ENCODE peak calls at places on chromosomes 2 and 18, in five cellular contexts. N is activated CD4-positive, CD25-positive, alpha-beta regulatory T cell; X is activated CD8-positive, alpha-beta T cell treated with anti-CD3 and anti-CD28 coated beads for 36 hours; P is MCF 10A; M is osteocyte. V is an unnamed sample.

GRCh38 chr2:180219471-180219870 is 212.4 kb upstream of the CWC22 start:
- DNase-seq in X (no peak), P (no peak), M (no peak), N (no peak), V (no peak)

GRCh38 chr2:40210968-40211353 is 240.9 kb downstream of the SLC8A1 start:
- DNase-seq in M (no peak), N (no peak), X (peak), P (no peak), V (no peak)

GRCh38 chr2:157463002-157463401 is 19.1 kb upstream of the CYTIP start:
- DNase-seq in M (no peak), N (no peak), X (no peak), P (no peak), V (no peak)

GRCh38 chr2:146981921-146982320 is 862.9 kb upstream of the ACVR2A start:
- DNase-seq in N (no peak), P (no peak), M (no peak), X (no peak), V (no peak)

GRCh38 chr2:230674930-230675672 is 37.5 kb upstream of the CAB39 start:
- DNase-seq in P (no peak), M (no peak), N (no peak), X (no peak), V (no peak)

GRCh38 chr18:11309172-11309571 is 159.8 kb upstream of the PIEZO2 start:
- DNase-seq in N (no peak), P (peak), X (no peak), M (no peak), V (no peak)

GRCh38 chr2:219384083-219384713 is 3.5 kb downstream of the DNPEP start:
- DNase-seq in P (no peak), N (no peak), X (no peak), M (no peak), V (no peak)

GRCh38 chr2:143451622-143452021 is 322.4 kb downstream of the ARHGAP15 start:
- DNase-seq in X (peak), P (peak), M (no peak), N (no peak), V (no peak)

GRCh38 chr2:46135936-46136335 is 161.3 kb upstream of the EPAS1 start:
- DNase-seq in P (no peak), N (no peak), X (no peak), M (peak), V (no peak)

GRCh38 chr18:67385455-67385854 is 131.1 kb downstream of the DSEL start:
- DNase-seq in P (no peak), X (no peak), M (no peak), N (no peak), V (no peak)

GRCh38 chr2:229269986-229270385 is 1.1 kb downstream of the PID1 start:
- DNase-seq in N (no peak), P (peak), X (no peak), M (no peak), V (no peak)

GRCh38 chr2:59080465-59081181 is 839.5 kb upstream of the FANCL start:
- DNase-seq in P (no peak), N (no peak), M (no peak), X (no peak), V (no peak)

GRCh38 chr2:207828361-207829057 is 58.8 kb upstream of the FZD5 start:
- DNase-seq in M (no peak), X (no peak), N (no peak), P (peak), V (no peak)

GRCh38 chr2:202660796-202661195 is 26.0 kb downstream of the FAM117B start:
- DNase-seq in M (no peak), X (no peak), N (no peak), P (no peak), V (no peak)

GRCh38 chr2:108967757-108968156 is 21.3 kb downstream of the EDAR start:
- DNase-seq in P (no peak), N (no peak), M (no peak), X (peak), V (no peak)

GRCh38 chr2:157875720-157876065 is 437 bp downstream of the ACVR1 start:
- DNase-seq in X (peak), N (peak), M (peak), P (peak), V (no peak)

GRCh38 chr2:157426477-157426994 is 17.4 kb downstream of the CYTIP start:
- DNase-seq in X (no peak), M (no peak), N (no peak), P (no peak), V (no peak)

GRCh38 chr18:57627488-57627887 is 5.9 kb upstream of the NARS1 start:
- DNase-seq in X (no peak), M (no peak), N (no peak), P (no peak), V (no peak)

GRCh38 chr2:25269234-25269633 is 72.5 kb downstream of the DNMT3A start:
- DNase-seq in P (no peak), X (no peak), M (no peak), N (no peak), V (no peak)

GRCh38 chr2:148253716-148254115 is 232.8 kb downstream of the MBD5 start:
- DNase-seq in M (no peak), N (no peak), X (no peak), P (peak), V (no peak)

GRCh38 chr18:78906066-78906465 is 73.6 kb upstream of the SALL3 start:
- DNase-seq in X (no peak), N (no peak), M (peak), P (no peak), V (no peak)

GRCh38 chr2:128273469-128274081 is 45.1 kb downstream of the HS6ST1 start:
- DNase-seq in P (no peak), X (no peak), M (no peak), N (no peak), V (no peak)

GRCh38 chr2:172484253-172484652 is 56.9 kb downstream of the ITGA6 start:
- DNase-seq in M (no peak), P (no peak), N (no peak), X (no peak), V (no peak)

GRCh38 chr2:11278219-11278618 is 66.2 kb downstream of the ROCK2 start:
- DNase-seq in N (no peak), P (no peak), M (no peak), X (no peak), V (no peak)

GRCh38 chr2:241804326-241805276 is 4.4 kb upstream of the NEU4 start:
- DNase-seq in X (peak), N (no peak), M (no peak), P (peak), V (no peak)

GRCh38 chr2:200810252-200810650 is 1.5 kb upstream of the BZW1 start:
- DNase-seq in P (peak), M (no peak), X (no peak), N (no peak), V (no peak)

GRCh38 chr18:1408331-1408835 is 503.7 kb downstream of the ADCYAP1 start:
- DNase-seq in P (no peak), N (no peak), X (no peak), M (no peak), V (no peak)

GRCh38 chr2:47227532-47228166 is 72.5 kb upstream of the STPG4 start:
- DNase-seq in P (no peak), N (no peak), M (no peak), X (no peak), V (no peak)

GRCh38 chr18:21598726-21599584 is 1.5 kb downstream of the ESCO1 start:
- DNase-seq in M (no peak), P (peak), N (no peak), X (no peak), V (no peak)

GRCh38 chr2:31300309-31300708 is 66.4 kb downstream of the EHD3 start:
- DNase-seq in X (no peak), M (no peak), P (no peak), N (no peak), V (no peak)

GRCh38 chr2:219125225-219125885 is 35.3 kb downstream of the NHEJ1 start:
- DNase-seq in N (no peak), X (peak), P (peak), M (no peak), V (no peak)

GRCh38 chr18:22099925-22100324 is 69.5 kb upstream of the GATA6 start:
- DNase-seq in X (no peak), N (no peak), P (no peak), M (no peak), V (no peak)

GRCh38 chr2:159855153-159856140 is 57.4 kb upstream of the CD302 start:
- DNase-seq in X (no peak), N (no peak), M (no peak), P (peak), V (no peak)

GRCh38 chr2:215320102-215320501 is 8.2 kb downstream of the ATIC start:
- DNase-seq in P (no peak), N (no peak), M (no peak), X (no peak), V (no peak)

GRCh38 chr2:140761807-140762206 is 1369.0 kb downstream of the LRP1B start:
- DNase-seq in X (no peak), M (no peak), N (no peak), P (no peak), V (no peak)

GRCh38 chr18:9928646-9929259 is 14.9 kb downstream of the VAPA start:
- DNase-seq in N (no peak), X (no peak), M (no peak), P (peak), V (no peak)

GRCh38 chr2:95388091-95388692 is 14.3 kb upstream of the FAHD2A start:
- DNase-seq in P (no peak), M (peak), X (no peak), N (no peak), V (no peak)

GRCh38 chr18:62755946-62756345 is 40.6 kb downstream of the PHLPP1 start:
- DNase-seq in N (no peak), X (no peak), M (no peak), P (no peak), V (no peak)

GRCh38 chr2:174931724-174932123 is 73.5 kb downstream of the CHN1 start:
- DNase-seq in P (no peak), X (no peak), M (no peak), N (no peak), V (no peak)

GRCh38 chr18:12769644-12770440 is 67.0 kb downstream of the PSMG2 start:
- DNase-seq in X (no peak), M (no peak), N (no peak), P (no peak), V (no peak)